ENCODE peak calls at places on chromosome 19, in seven cellular contexts. Q is A549, J is IMR-90, R is H54, H is transverse colon, C is GM12892, Z is spleen. I is an unnamed sample.

GRCh38 chr19:15437355-15438123 is 12.2 kb downstream of the WIZ start:
- DNase-seq in Q (no peak), J (peak), R (no peak), H (no peak), C (no peak), Z (no peak), I (no peak)

GRCh38 chr19:38145627-38146026 is 78.4 kb downstream of the DPF1 start:
- DNase-seq in Q (no peak), J (no peak), R (no peak), H (no peak), C (no peak), Z (no peak), I (no peak)

GRCh38 chr19:6536138-6536671 is 5.4 kb downstream of the TNFSF9 start:
- DNase-seq in Q (peak), J (no peak), R (no peak), H (peak), C (peak), Z (peak), I (peak)

GRCh38 chr19:7928741-7929701 is 3.1 kb upstream of the CTXN1 start:
- DNase-seq in Q (peak), J (peak), R (peak), H (no peak), C (no peak), Z (no peak), I (no peak)

GRCh38 chr19:35644987-35645679 is 3.0 kb upstream of the COX6B1 start:
- DNase-seq in Q (peak), J (peak), R (no peak), H (peak), C (no peak), Z (peak), I (no peak)

GRCh38 chr19:35135389-35135909 is 590 bp upstream of the LGI4 start:
- DNase-seq in Q (peak), J (peak), R (peak), H (peak), C (peak), Z (peak), I (no peak)

GRCh38 chr19:13838071-13838942 is 38.6 kb upstream of the NANOS3 start:
- DNase-seq in Q (no peak), J (no peak), R (no peak), H (no peak), C (no peak), Z (no peak), I (no peak)

GRCh38 chr19:18320865-18321728 is 1.8 kb downstream of the LSM4 start:
- DNase-seq in Q (no peak), J (no peak), R (no peak), H (peak), C (no peak), Z (no peak), I (no peak)

GRCh38 chr19:19213822-19214558 is 2.2 kb downstream of the NCAN start:
- DNase-seq in Q (no peak), J (no peak), R (no peak), H (no peak), C (no peak), Z (no peak), I (no peak)

GRCh38 chr19:30070198-30070969 is 128.3 kb downstream of the URI1 start:
- DNase-seq in Q (no peak), J (no peak), R (no peak), H (peak), C (no peak), Z (peak), I (no peak)

GRCh38 chr19:55516878-55517620 is 19.9 kb downstream of the SBK2 start:
- DNase-seq in Q (peak), J (peak), R (peak), H (peak), C (peak), Z (peak), I (peak)

GRCh38 chr19:46674416-46675178 is 13.6 kb upstream of the DACT3 start:
- DNase-seq in Q (no peak), J (peak), R (no peak), H (no peak), C (no peak), Z (no peak), I (no peak)

GRCh38 chr19:28224441-28224840 is 988.5 kb downstream of the UQCRFS1 start:
- DNase-seq in Q (no peak), J (no peak), R (no peak), H (no peak), C (no peak), Z (no peak), I (no peak)

GRCh38 chr19:4557971-4558941 is 1.2 kb downstream of the SEMA6B start:
- DNase-seq in Q (no peak), J (no peak), R (no peak), H (peak), C (no peak), Z (peak), I (no peak)

GRCh38 chr19:38975214-38975860 is at the start of gene FBXO17:
- DNase-seq in Q (peak), J (peak), R (peak), H (peak), C (no peak), Z (no peak), I (no peak)

GRCh38 chr19:14475251-14476073 is at the start of gene PTGER1:
- DNase-seq in Q (no peak), J (peak), R (no peak), H (no peak), C (no peak), Z (no peak), I (no peak)

GRCh38 chr19:23905771-23906170 is 8.9 kb upstream of the ZNF726 start:
- DNase-seq in Q (no peak), J (no peak), R (no peak), H (no peak), C (no peak), Z (no peak), I (no peak)

GRCh38 chr19:4472174-4472974 is at the start of gene HDGFL2:
- DNase-seq in Q (no peak), J (no peak), R (no peak), H (no peak), C (peak), Z (peak), I (no peak)

GRCh38 chr19:48784527-48784926 is 26.3 kb downstream of the BCAT2 start:
- DNase-seq in Q (no peak), J (no peak), R (no peak), H (no peak), C (no peak), Z (no peak), I (no peak)

GRCh38 chr19:17289489-17289888 is 7.8 kb downstream of the ANKLE1 start:
- DNase-seq in Q (peak), J (peak), R (peak), H (peak), C (peak), Z (peak), I (no peak)

GRCh38 chr19:47256688-47257410 is 524 bp downstream of the CCDC9 start:
- DNase-seq in Q (peak), J (peak), R (peak), H (peak), C (peak), Z (peak), I (peak)

GRCh38 chr19:16876904-16877361 is 11.9 kb upstream of the F2RL3 start:
- DNase-seq in Q (no peak), J (no peak), R (no peak), H (peak), C (no peak), Z (no peak), I (no peak)

GRCh38 chr19:9917322-9917721 is 19.0 kb downstream of the OLFM2 start:
- DNase-seq in Q (peak), J (peak), R (peak), H (no peak), C (no peak), Z (no peak), I (no peak)

GRCh38 chr19:37778613-37779138 is 710 bp downstream of the ZNF573 start:
- DNase-seq in Q (peak), J (peak), R (no peak), H (peak), C (no peak), Z (no peak), I (no peak)

DNA sequence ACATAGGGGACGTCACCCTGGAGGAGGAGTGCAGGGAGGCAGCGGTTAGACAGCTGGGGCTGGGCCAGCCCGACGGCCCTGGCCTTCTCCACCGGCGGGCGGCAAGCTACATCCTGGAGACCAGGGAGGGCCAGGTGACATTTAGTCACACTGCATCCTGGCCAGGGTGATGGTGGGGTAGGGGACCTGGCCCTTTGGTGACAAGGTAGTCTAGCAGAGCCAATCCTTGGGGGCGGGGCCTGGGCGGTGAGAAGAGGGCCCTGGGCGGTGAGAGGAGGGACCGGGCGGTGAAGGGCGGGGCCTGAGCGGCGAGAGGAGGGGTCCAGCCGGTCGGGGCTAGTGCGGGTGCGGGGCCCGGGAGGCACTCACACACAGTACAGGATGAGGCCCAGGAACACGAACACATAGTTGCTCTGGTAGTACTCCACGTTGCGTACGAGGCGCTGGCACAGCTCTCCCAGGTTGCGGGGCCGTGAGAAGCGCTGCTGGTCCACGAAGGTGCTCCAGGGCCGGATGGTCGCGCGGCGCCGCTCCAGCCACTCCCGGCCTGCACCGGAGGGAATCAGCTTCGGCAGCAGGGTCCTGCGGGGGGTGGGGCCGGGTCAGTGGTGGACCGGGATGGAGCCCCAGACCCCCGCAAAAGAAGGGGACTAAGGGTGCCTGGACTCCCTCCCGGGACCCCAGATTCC is 610 bp downstream of the RABAC1 start:
- DNase-seq in Q (peak), J (peak), R (peak), H (peak), C (peak), Z (peak), I (peak)
- TF ChIP-seq POLR2A in Q (peak), J (peak), R (peak), H (peak), C (no peak), Z (no peak), I (peak)

DNA sequence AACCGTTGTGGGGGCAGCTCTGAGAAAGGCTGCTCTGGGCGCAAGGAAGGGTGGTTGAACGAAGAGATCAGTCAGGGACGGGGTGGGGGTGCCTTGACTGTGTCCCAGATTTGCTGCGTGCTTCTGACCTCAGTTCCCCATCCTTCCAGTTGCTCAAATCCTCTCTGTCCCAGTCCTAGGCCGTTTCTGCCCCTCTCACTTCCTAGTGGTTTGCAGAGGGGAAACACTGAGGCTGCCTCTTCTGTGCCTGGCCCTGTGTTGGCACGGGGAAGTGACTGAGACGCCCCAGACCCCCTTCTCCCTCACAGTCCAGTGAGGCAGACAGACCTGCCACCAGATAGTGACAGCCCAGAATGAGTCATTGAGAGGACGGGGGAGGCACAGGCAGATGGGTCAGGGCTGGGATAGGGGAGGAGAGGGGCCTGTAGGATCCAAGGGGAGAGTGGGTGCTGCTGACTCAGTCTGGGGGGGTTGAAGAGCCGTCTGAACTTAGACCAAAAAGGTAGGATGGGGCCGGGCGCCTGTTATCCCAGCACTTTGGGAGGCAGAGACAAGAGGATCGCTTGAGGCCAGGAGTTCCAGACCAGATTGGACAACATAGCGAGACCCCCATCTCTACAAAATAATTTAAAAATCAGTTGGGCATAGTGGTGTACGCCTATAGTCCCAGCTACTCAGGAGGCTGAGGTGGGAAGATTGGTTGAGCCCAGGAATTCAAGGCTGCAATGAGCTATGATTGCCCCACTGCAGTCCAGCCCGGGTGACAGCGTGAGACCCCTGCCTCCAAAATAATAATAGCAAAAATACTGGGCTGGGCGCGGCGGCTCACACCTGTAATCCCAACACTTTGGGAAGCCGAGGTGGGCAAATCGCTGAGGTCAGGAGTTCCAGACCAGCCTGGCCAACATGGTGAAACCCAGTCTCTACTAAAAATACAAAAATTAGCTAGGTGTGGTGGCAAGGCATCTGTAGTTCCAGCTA is 26.4 kb downstream of the NUMBL start:
- DNase-seq in Q (peak), J (peak), R (no peak), H (no peak), C (no peak), Z (peak), I (no peak)
- TF ChIP-seq POLR2A in Q (no peak), J (peak), R (peak), H (no peak), C (no peak), Z (no peak), I (no peak)

GRCh38 chr19:10986301-10987127 is 25.7 kb downstream of the SMARCA4 start:
- DNase-seq in Q (no peak), J (no peak), R (no peak), H (no peak), C (no peak), Z (no peak), I (no peak)
- TF ChIP-seq POLR2A in Q (no peak), J (no peak), R (no peak), H (no peak), C (no peak), Z (no peak), I (no peak)

DNA sequence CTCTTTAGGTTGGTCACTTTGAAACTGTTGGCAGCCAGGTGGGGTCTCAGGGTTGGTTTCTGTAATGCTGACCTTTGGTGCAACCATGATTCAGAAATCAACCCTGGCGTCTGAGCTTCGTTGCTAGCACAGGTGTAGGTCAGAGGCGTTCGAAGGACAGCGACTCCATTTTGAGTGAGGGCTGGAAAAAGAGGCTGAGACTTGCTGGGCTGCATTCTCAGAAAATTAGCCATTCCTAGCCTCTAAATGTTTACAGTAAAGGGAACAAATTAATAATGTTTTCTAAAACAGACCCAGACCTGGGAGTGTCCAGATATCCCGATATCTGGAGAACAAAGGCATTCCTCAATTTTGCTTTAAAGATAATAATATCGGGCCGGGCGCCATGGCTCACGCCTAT is 29.2 kb downstream of the RHPN2 start:
- DNase-seq in Q (no peak), J (no peak), R (no peak), H (no peak), C (no peak), Z (no peak), I (no peak)
- TF ChIP-seq POLR2A in Q (no peak), J (no peak), R (no peak), H (no peak), C (no peak), Z (no peak), I (no peak)